ENCODE peak calls at places on chromosomes 3 and 15, in ten cellular contexts. One of them, this sample, is unnamed.

GRCh38 chr15:77974098-77974414 is 103.5 kb downstream of the TBC1D2B start:
- DNase-seq in GM23338: no peak
- DNase-seq in upper lobe of right lung: peak; percentile 77
- DNase-seq in NT2/D1: no peak
- DNase-seq in fibroblast of lung: peak; percentile 75
- DNase-seq in mesendoderm: no peak
- DNase-seq in right atrium auricular region: no peak
- DNase-seq in adipocyte: no peak
- DNase-seq in lower lobe of right lung: peak; percentile 66
- DNase-seq in GM23248: peak; percentile 86
- DNase-seq in this sample: no peak

GRCh38 chr3:36695769-36696137 is 68.6 kb downstream of the DCLK3 start:
- DNase-seq in mesendoderm: no peak
- DNase-seq in lower lobe of right lung: no peak
- DNase-seq in fibroblast of lung: peak; percentile 49
- DNase-seq in NT2/D1: no peak
- DNase-seq in GM23248: peak; percentile 85
- DNase-seq in upper lobe of right lung: no peak
- DNase-seq in GM23338: no peak
- DNase-seq in right atrium auricular region: no peak
- DNase-seq in adipocyte: peak; percentile 21
- DNase-seq in this sample: no peak

GRCh38 chr3:172152869-172153268 is 113.5 kb downstream of the FNDC3B start:
- DNase-seq in adipocyte: peak; percentile 69
- DNase-seq in GM23338: no peak
- DNase-seq in NT2/D1: no peak
- DNase-seq in fibroblast of lung: no peak
- DNase-seq in GM23248: peak; percentile 87
- DNase-seq in upper lobe of right lung: no peak
- DNase-seq in lower lobe of right lung: no peak
- DNase-seq in mesendoderm: no peak
- DNase-seq in right atrium auricular region: peak; percentile 78
- DNase-seq in this sample: no peak

GRCh38 chr3:58652624-58653023 is 13.9 kb downstream of the FAM3D start:
- DNase-seq in fibroblast of lung: no peak
- DNase-seq in lower lobe of right lung: no peak
- DNase-seq in GM23248: no peak
- DNase-seq in right atrium auricular region: no peak
- DNase-seq in GM23338: no peak
- DNase-seq in adipocyte: no peak
- DNase-seq in mesendoderm: no peak
- DNase-seq in upper lobe of right lung: no peak
- DNase-seq in NT2/D1: no peak
- DNase-seq in this sample: no peak

GRCh38 chr15:89746386-89746974 is 4.6 kb downstream of the MESP1 start:
- DNase-seq in NT2/D1: no peak
- DNase-seq in lower lobe of right lung: no peak
- DNase-seq in right atrium auricular region: no peak
- DNase-seq in GM23248: no peak
- DNase-seq in fibroblast of lung: no peak
- DNase-seq in mesendoderm: peak; percentile 34
- DNase-seq in adipocyte: no peak
- DNase-seq in upper lobe of right lung: no peak
- DNase-seq in GM23338: no peak
- DNase-seq in this sample: no peak

GRCh38 chr3:159844801-159845261 is 143.8 kb upstream of the IL12A start:
- DNase-seq in upper lobe of right lung: no peak
- DNase-seq in GM23338: no peak
- DNase-seq in fibroblast of lung: no peak
- DNase-seq in GM23248: no peak
- DNase-seq in NT2/D1: no peak
- DNase-seq in mesendoderm: no peak
- DNase-seq in right atrium auricular region: no peak
- DNase-seq in lower lobe of right lung: no peak
- DNase-seq in adipocyte: no peak
- DNase-seq in this sample: no peak

GRCh38 chr3:112746675-112747276 is 99.9 kb downstream of the CD200R1L start:
- DNase-seq in right atrium auricular region: no peak
- DNase-seq in upper lobe of right lung: no peak
- DNase-seq in adipocyte: peak; percentile 60
- DNase-seq in NT2/D1: no peak
- DNase-seq in mesendoderm: no peak
- DNase-seq in lower lobe of right lung: no peak
- DNase-seq in fibroblast of lung: no peak
- DNase-seq in GM23338: no peak
- DNase-seq in GM23248: peak; percentile 75
- DNase-seq in this sample: no peak

GRCh38 chr3:47542614-47543173 is 29.2 kb upstream of the ELP6 start:
- DNase-seq in fibroblast of lung: peak; percentile 13
- DNase-seq in GM23338: no peak
- DNase-seq in NT2/D1: no peak
- DNase-seq in mesendoderm: no peak
- DNase-seq in GM23248: peak; percentile 70
- DNase-seq in right atrium auricular region: no peak
- DNase-seq in adipocyte: no peak
- DNase-seq in lower lobe of right lung: no peak
- DNase-seq in upper lobe of right lung: peak; percentile 64
- DNase-seq in this sample: peak; percentile 13

GRCh38 chr3:111723293-111723963 is 128.3 kb upstream of the ZBED2 start:
- DNase-seq in adipocyte: peak; percentile 75
- DNase-seq in GM23338: no peak
- DNase-seq in right atrium auricular region: no peak
- DNase-seq in NT2/D1: no peak
- DNase-seq in lower lobe of right lung: no peak
- DNase-seq in fibroblast of lung: peak; percentile 86
- DNase-seq in GM23248: peak; percentile 82
- DNase-seq in upper lobe of right lung: no peak
- DNase-seq in mesendoderm: no peak
- DNase-seq in this sample: no peak

GRCh38 chr3:39757312-39757711 is 52.1 kb upstream of the MYRIP start:
- DNase-seq in GM23338: no peak
- DNase-seq in fibroblast of lung: no peak
- DNase-seq in GM23248: no peak
- DNase-seq in lower lobe of right lung: no peak
- DNase-seq in upper lobe of right lung: no peak
- DNase-seq in right atrium auricular region: no peak
- DNase-seq in mesendoderm: no peak
- DNase-seq in adipocyte: no peak
- DNase-seq in NT2/D1: no peak
- DNase-seq in this sample: no peak

GRCh38 chr15:76636059-76636458 is 269.1 kb downstream of the SCAPER start:
- DNase-seq in adipocyte: no peak
- DNase-seq in GM23338: no peak
- DNase-seq in GM23248: peak; percentile 14
- DNase-seq in NT2/D1: no peak
- DNase-seq in fibroblast of lung: no peak
- DNase-seq in mesendoderm: no peak
- DNase-seq in right atrium auricular region: no peak
- DNase-seq in upper lobe of right lung: no peak
- DNase-seq in lower lobe of right lung: no peak
- DNase-seq in this sample: no peak

GRCh38 chr3:117444175-117444574 is 734.6 kb downstream of the TUSC7 start:
- DNase-seq in GM23338: no peak
- DNase-seq in lower lobe of right lung: no peak
- DNase-seq in NT2/D1: no peak
- DNase-seq in mesendoderm: no peak
- DNase-seq in adipocyte: no peak
- DNase-seq in fibroblast of lung: no peak
- DNase-seq in right atrium auricular region: no peak
- DNase-seq in GM23248: no peak
- DNase-seq in upper lobe of right lung: no peak
- DNase-seq in this sample: no peak

GRCh38 chr15:69032006-69032405 is 17.5 kb downstream of the NOX5 start:
- DNase-seq in mesendoderm: no peak
- DNase-seq in GM23248: peak; percentile 39
- DNase-seq in right atrium auricular region: no peak
- DNase-seq in adipocyte: no peak
- DNase-seq in GM23338: no peak
- DNase-seq in NT2/D1: no peak
- DNase-seq in lower lobe of right lung: no peak
- DNase-seq in fibroblast of lung: no peak
- DNase-seq in upper lobe of right lung: no peak
- DNase-seq in this sample: no peak

DNA sequence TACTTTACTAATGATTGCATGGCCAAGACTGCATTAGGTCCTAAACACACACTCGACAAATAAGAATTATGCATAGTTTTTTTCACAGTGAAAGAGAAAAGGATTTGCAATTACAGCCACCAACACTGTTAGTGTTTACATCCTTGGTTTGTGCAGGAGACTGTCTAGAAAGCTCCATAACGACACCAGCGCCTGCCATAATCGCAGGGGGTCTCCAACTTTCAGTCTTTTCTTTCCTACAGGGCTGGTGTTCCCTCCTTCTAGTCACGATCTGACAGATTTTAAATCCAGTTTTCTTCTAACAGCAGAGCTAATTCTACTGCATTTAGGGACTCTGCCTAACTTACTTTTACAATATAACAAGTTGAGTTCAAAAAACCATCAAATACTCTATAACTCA is 58.0 kb downstream of the CLASP2 start:
- DNase-seq in fibroblast of lung: no peak
- DNase-seq in GM23338: no peak
- DNase-seq in GM23248: no peak
- DNase-seq in upper lobe of right lung: no peak
- DNase-seq in lower lobe of right lung: no peak
- DNase-seq in right atrium auricular region: no peak
- DNase-seq in mesendoderm: peak; percentile 8
- DNase-seq in NT2/D1: no peak
- DNase-seq in adipocyte: peak; percentile 29
- DNase-seq in this sample: no peak
- H3K4me3 ChIP-seq in fibroblast of lung: peak overlapping the region; percentile 84
- H3K4me3 ChIP-seq in GM23338: peak overlapping the region; percentile 44
- H3K4me3 ChIP-seq in GM23248: peak overlapping the region; percentile 69
- H3K4me3 ChIP-seq in upper lobe of right lung: peak overlapping the region; percentile 53
- H3K4me3 ChIP-seq in lower lobe of right lung: peak overlapping the region; percentile 58
- H3K4me3 ChIP-seq in right atrium auricular region: no peak overlapping the region
- H3K4me3 ChIP-seq in mesendoderm: no peak overlapping the region
- H3K4me3 ChIP-seq in NT2/D1: no peak overlapping the region
- H3K4me3 ChIP-seq in adipocyte: peak overlapping the region; percentile 81
- H3K4me3 ChIP-seq in this sample: peak overlapping the region; percentile 39

GRCh38 chr3:31960793-31961431 is 20.1 kb downstream of the OSBPL10 start:
- DNase-seq in mesendoderm: peak; percentile 83
- DNase-seq in lower lobe of right lung: no peak
- DNase-seq in GM23338: peak; percentile 65
- DNase-seq in NT2/D1: no peak
- DNase-seq in fibroblast of lung: peak; percentile 59
- DNase-seq in right atrium auricular region: no peak
- DNase-seq in GM23248: peak; percentile 63
- DNase-seq in adipocyte: peak; percentile 68
- DNase-seq in upper lobe of right lung: no peak
- DNase-seq in this sample: no peak
- H3K4me1 ChIP-seq in mesendoderm: peaks cover 15% of the 10 kb centered on the region
- H3K4me1 ChIP-seq in lower lobe of right lung: peaks cover 43% of the 10 kb centered on the region
- H3K4me1 ChIP-seq in GM23338: peaks cover 54% of the 10 kb centered on the region
- H3K4me1 ChIP-seq in NT2/D1: no peaks in the 10 kb centered on the region
- H3K4me1 ChIP-seq in fibroblast of lung: peaks cover 14% of the 10 kb centered on the region
- H3K4me1 ChIP-seq in right atrium auricular region: peaks cover 43% of the 10 kb centered on the region
- H3K4me1 ChIP-seq in GM23248: peaks cover 24% of the 10 kb centered on the region
- H3K4me1 ChIP-seq in adipocyte: peaks cover 57% of the 10 kb centered on the region
- H3K4me1 ChIP-seq in upper lobe of right lung: peaks cover 32% of the 10 kb centered on the region
- H3K4me1 ChIP-seq in this sample: peaks cover 4% of the 10 kb centered on the region

DNA sequence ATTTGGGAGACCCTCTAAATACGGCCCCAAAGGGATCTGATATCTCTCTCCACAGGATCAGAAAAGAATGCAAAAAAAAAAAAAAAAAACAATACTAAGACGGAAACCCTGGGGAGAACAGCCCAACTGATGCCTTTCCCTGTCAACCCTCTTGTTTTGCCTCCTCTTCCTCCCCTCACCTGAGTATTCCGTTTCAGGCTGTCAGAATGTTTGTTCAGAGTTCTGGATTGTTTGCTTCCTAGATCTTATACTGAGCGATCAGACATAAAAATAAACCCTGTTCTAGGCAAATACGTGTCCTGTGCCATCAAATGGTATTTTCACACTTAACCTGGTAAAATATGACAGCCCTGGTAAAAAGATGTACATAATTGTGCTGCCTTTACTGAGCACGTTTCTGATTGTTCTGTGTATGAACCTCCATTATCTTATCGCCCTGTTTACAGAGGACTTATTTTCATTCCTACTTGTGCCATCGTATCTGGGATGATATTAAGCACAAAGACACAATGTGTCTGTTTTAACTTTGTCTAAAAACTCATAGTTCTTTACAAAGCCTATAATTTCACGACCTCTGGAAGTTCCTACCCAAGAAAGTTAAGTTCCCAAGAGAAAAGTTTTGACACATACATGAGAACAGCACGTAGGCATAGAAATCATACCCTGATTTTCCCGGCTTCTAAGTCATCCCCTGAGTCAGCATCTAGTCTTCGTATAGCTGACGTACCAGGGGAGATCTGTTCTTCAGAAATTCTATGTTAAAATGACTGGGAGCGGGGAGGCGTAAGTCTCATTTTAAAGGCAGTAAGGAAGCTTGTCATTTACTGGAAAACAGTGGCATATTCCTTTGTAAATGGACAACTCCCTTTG is 856 bp downstream of the ZBTB38 start:
- DNase-seq in mesendoderm: no peak
- DNase-seq in adipocyte: no peak
- DNase-seq in fibroblast of lung: peak; percentile 90
- DNase-seq in GM23338: no peak
- DNase-seq in GM23248: peak; percentile 54
- DNase-seq in upper lobe of right lung: no peak
- DNase-seq in lower lobe of right lung: no peak
- DNase-seq in NT2/D1: no peak
- DNase-seq in right atrium auricular region: no peak
- DNase-seq in this sample: no peak
- H3K4me3 ChIP-seq in mesendoderm: no peak overlapping the region
- H3K4me3 ChIP-seq in adipocyte: peak overlapping the region; percentile 69
- H3K4me3 ChIP-seq in fibroblast of lung: peak overlapping the region; percentile 68
- H3K4me3 ChIP-seq in GM23338: no peak overlapping the region
- H3K4me3 ChIP-seq in GM23248: peak overlapping the region; percentile 56
- H3K4me3 ChIP-seq in upper lobe of right lung: peak overlapping the region; percentile 42
- H3K4me3 ChIP-seq in lower lobe of right lung: peak overlapping the region; percentile 43
- H3K4me3 ChIP-seq in NT2/D1: peak overlapping the region; percentile 16
- H3K4me3 ChIP-seq in right atrium auricular region: peak overlapping the region; percentile 30
- H3K4me3 ChIP-seq in this sample: no peak overlapping the region

DNA sequence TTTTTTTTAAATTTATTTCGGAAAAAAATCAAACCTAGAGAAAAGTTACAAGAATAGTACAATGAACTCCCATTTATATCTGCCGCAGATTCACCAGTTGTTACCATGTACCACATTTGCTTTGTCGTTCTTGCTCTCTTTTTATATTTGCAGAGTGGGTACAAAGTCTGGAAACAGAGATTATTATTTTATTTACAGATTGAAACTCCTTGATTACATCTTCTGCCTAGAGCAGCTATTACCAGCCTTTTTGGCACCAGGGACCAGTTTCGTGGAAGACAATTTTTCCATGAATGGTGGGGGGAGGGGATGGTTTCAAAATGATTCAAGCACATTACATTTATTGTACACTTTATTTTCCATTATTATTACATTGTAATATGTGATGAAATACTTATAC is 8.3 kb downstream of the MEF2A start:
- DNase-seq in right atrium auricular region: no peak
- DNase-seq in NT2/D1: no peak
- DNase-seq in lower lobe of right lung: no peak
- DNase-seq in GM23338: no peak
- DNase-seq in mesendoderm: no peak
- DNase-seq in upper lobe of right lung: no peak
- DNase-seq in GM23248: no peak
- DNase-seq in adipocyte: no peak
- DNase-seq in fibroblast of lung: no peak
- DNase-seq in this sample: no peak
- H3K4me1 ChIP-seq in right atrium auricular region: peaks cover 46% of the 10 kb centered on the region
- H3K4me1 ChIP-seq in NT2/D1: no peaks in the 10 kb centered on the region
- H3K4me1 ChIP-seq in lower lobe of right lung: peaks cover 23% of the 10 kb centered on the region
- H3K4me1 ChIP-seq in GM23338: peaks cover 53% of the 10 kb centered on the region
- H3K4me1 ChIP-seq in mesendoderm: peaks cover 9% of the 10 kb centered on the region
- H3K4me1 ChIP-seq in upper lobe of right lung: peaks cover 6% of the 10 kb centered on the region
- H3K4me1 ChIP-seq in GM23248: peaks cover 10% of the 10 kb centered on the region
- H3K4me1 ChIP-seq in adipocyte: peaks cover 20% of the 10 kb centered on the region
- H3K4me1 ChIP-seq in fibroblast of lung: no peaks in the 10 kb centered on the region
- H3K4me1 ChIP-seq in this sample: peaks cover 10% of the 10 kb centered on the region